ENCODE peak calls at places on chromosomes 4 and X, in six cellular contexts. K is HepG2, B is K562, J is endothelial cell of umbilical vein, V is GM12878, E is A549. F is an unnamed sample.

GRCh38 chr4:187271848-187272247 is 548.2 kb upstream of the FAT1 start:
- DNase-seq in K (no peak), B (no peak), J (no peak), V (no peak), E (no peak), F (no peak)

GRCh38 chrX:71366674-71367256 is 608 bp downstream of the TAF1 start:
- DNase-seq in K (no peak), B (peak; percentile 22), J (peak; percentile 40), V (no peak), E (peak; percentile 7), F (peak; percentile 60)

GRCh38 chr4:176307591-176307920 is 12.2 kb upstream of the SPCS3 start:
- DNase-seq in K (no peak), B (no peak), J (no peak), V (no peak), E (no peak), F (no peak)

GRCh38 chr4:1417522-1418390 is 11.5 kb upstream of the NKX1-1 start:
- DNase-seq in K (peak; percentile 29), B (no peak), J (no peak), V (no peak), E (no peak), F (no peak)

GRCh38 chr4:93182722-93183121 is 645.8 kb upstream of the ATOH1 start:
- DNase-seq in K (no peak), B (no peak), J (no peak), V (no peak), E (no peak), F (no peak)

GRCh38 chr4:113603926-113604325 is 157.6 kb downstream of the CAMK2D start:
- DNase-seq in K (no peak), B (no peak), J (peak; percentile 11), V (no peak), E (no peak), F (no peak)

GRCh38 chr4:140839396-140839795 is 83.2 kb upstream of the TBC1D9 start:
- DNase-seq in K (no peak), B (no peak), J (no peak), V (no peak), E (no peak), F (no peak)

GRCh38 chrX:37986893-37987292 is 19.5 kb upstream of the SYTL5 start:
- DNase-seq in K (peak; percentile 10), B (no peak), J (peak; percentile 1), V (no peak), E (no peak), F (no peak)

GRCh38 chr4:102761478-102761790 is 666 bp upstream of the MANBA start:
- DNase-seq in K (peak; percentile 17), B (no peak), J (no peak), V (no peak), E (no peak), F (no peak)

GRCh38 chr4:164572877-164573279 is 181.1 kb upstream of the SMIM31 start:
- DNase-seq in K (no peak), B (no peak), J (no peak), V (no peak), E (no peak), F (no peak)

GRCh38 chr4:73376962-73377361 is 27.1 kb upstream of the ALB start:
- DNase-seq in K (no peak), B (no peak), J (no peak), V (no peak), E (no peak), F (peak; percentile 12)

GRCh38 chr4:68375667-68376559 is 26.0 kb upstream of the YTHDC1 start:
- DNase-seq in K (peak; percentile 66), B (peak; percentile 9), J (peak; percentile 67), V (no peak), E (peak; percentile 46), F (peak; percentile 55)

GRCh38 chr4:19580090-19580489 is 671.6 kb upstream of the SLIT2 start:
- DNase-seq in K (no peak), B (no peak), J (no peak), V (no peak), E (no peak), F (no peak)

GRCh38 chr4:73520821-73521220 is 39.3 kb downstream of the AFM start:
- DNase-seq in K (no peak), B (no peak), J (no peak), V (no peak), E (no peak), F (peak; percentile 79)

GRCh38 chr4:70768301-70768948 is 46.7 kb downstream of the RUFY3 start:
- DNase-seq in K (no peak), B (no peak), J (peak; percentile 74), V (no peak), E (no peak), F (no peak)

GRCh38 chr4:142741995-142742394 is 104.1 kb downstream of the INPP4B start:
- DNase-seq in K (no peak), B (no peak), J (no peak), V (no peak), E (no peak), F (no peak)

GRCh38 chrX:109739625-109740024 is 6.6 kb upstream of the ACSL4 start:
- DNase-seq in K (no peak), B (no peak), J (no peak), V (no peak), E (no peak), F (no peak)

GRCh38 chrX:136395271-136395670 is 92.5 kb upstream of the BRS3 start:
- DNase-seq in K (no peak), B (no peak), J (no peak), V (no peak), E (no peak), F (no peak)

GRCh38 chr4:182593864-182594263 is 323.3 kb downstream of the DCTD start:
- DNase-seq in K (no peak), B (no peak), J (peak; percentile 95), V (no peak), E (no peak), F (no peak)

GRCh38 chr4:103498161-103499070 is 221.4 kb downstream of the TACR3 start:
- DNase-seq in K (no peak), B (no peak), J (peak; percentile 10), V (peak; percentile 12), E (no peak), F (no peak)

GRCh38 chrX:41067721-41068120 is 17.5 kb upstream of the USP9X start:
- DNase-seq in K (no peak), B (peak; percentile 8), J (no peak), V (no peak), E (no peak), F (no peak)

GRCh38 chrX:41066969-41067368 is 18.3 kb upstream of the USP9X start:
- DNase-seq in K (no peak), B (no peak), J (no peak), V (no peak), E (no peak), F (no peak)

GRCh38 chrX:41066391-41066790 is 18.9 kb upstream of the USP9X start:
- DNase-seq in K (no peak), B (no peak), J (no peak), V (no peak), E (no peak), F (no peak)

GRCh38 chrX:41064028-41064427 is 21.2 kb upstream of the USP9X start:
- DNase-seq in K (no peak), B (no peak), J (no peak), V (no peak), E (no peak), F (no peak)
- TF ChIP-seq MYC in K (no peak), B (no peak), J (no peak), V (no peak), E (no peak), F (no peak)

GRCh38 chr4:76210502-76210901 is 3.1 kb downstream of the SCARB2 start:
- DNase-seq in K (no peak), B (no peak), J (no peak), V (no peak), E (no peak), F (peak; percentile 16)

GRCh38 chr4:76212301-76212700 is 1.3 kb downstream of the SCARB2 start:
- DNase-seq in K (no peak), B (no peak), J (peak; percentile 34), V (no peak), E (no peak), F (no peak)

GRCh38 chr4:76213415-76214268 is at the start of gene SCARB2:
- DNase-seq in K (peak; percentile 61), B (peak; percentile 88), J (peak; percentile 90), V (no peak), E (peak; percentile 60), F (peak; percentile 83)

GRCh38 chr4:76212851-76213414 is 691 bp downstream of the SCARB2 start:
- DNase-seq in K (no peak), B (no peak), J (peak; percentile 45), V (no peak), E (peak; percentile 20), F (no peak)

GRCh38 chr4:76211769-76212168 is 1.9 kb downstream of the SCARB2 start:
- DNase-seq in K (no peak), B (no peak), J (no peak), V (no peak), E (no peak), F (no peak)
- H3K4me3 ChIP-seq in K (peak overlapping the region; percentile 76), B (no peak overlapping the region), J (no peak overlapping the region), V (peak overlapping the region; percentile 17), E (no peak overlapping the region), F (no peak overlapping the region)

GRCh38 chr4:84964995-84965557 is 1.4 kb downstream of the WDFY3 start:
- DNase-seq in K (no peak), B (no peak), J (no peak), V (no peak), E (no peak), F (no peak)

GRCh38 chr4:84968936-84969335 is 2.4 kb upstream of the WDFY3 start:
- DNase-seq in K (no peak), B (no peak), J (no peak), V (no peak), E (no peak), F (no peak)

GRCh38 chr4:84965558-84966381 is 720 bp downstream of the WDFY3 start:
- DNase-seq in K (peak; percentile 14), B (peak; percentile 67), J (peak; percentile 53), V (no peak), E (peak; percentile 27), F (peak; percentile 49)

GRCh38 chr4:84967292-84967651 is 782 bp upstream of the WDFY3 start:
- DNase-seq in K (no peak), B (no peak), J (peak; percentile 64), V (no peak), E (no peak), F (no peak)

DNA sequence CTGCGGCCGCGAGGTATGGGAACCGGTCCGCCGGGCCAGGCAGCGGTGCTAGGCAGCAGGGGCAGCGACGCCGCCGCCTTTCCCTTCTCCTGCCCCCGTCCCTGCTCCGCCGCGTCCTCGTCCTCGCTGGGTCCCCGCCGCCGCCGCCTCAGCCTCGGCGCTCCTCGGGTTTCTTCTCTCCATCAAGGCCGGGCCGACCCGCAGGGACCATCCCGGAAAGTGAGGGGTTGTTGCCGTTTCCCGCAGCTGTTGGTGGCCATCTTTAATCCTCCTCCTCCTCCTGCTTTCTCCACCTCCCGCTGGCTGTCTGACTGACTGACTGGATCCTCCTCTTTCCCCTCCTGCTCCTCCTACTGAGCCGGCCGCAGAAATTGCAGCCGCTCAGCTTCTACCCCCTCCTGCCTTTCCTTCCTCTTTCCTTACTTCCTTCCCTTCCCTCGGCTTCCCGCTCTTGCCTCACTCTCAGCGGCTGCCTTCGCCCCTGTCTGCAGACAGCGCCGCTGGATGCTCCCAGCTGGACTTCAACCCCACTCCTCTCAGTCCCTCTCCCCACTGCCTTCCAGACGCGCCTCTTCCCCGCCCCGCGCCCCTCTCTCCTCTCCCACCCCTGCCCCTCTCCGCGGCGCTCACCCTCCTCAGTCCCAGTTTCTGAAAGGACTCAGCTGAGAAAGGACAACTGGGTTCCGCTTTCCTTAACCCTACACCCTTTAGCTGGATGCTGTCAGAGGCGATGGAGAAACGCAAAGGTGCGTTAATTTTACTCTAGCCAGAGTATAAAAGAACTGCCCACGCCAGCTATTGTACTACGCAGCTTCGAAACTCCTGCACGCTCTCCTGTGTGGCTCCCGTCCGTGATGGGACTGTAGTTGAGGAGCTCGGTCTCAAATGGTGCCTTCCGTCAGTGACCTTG is at the start of gene WDFY3:
- DNase-seq in K (peak; percentile 58), B (peak; percentile 60), J (peak; percentile 85), V (no peak), E (peak; percentile 82), F (peak; percentile 89)
- TF ChIP-seq POLR2A in K (peak; percentile 66), B (peak; percentile 64), J (peak; percentile 88), V (no peak), E (peak; percentile 71), F (peak; percentile 27)

GRCh38 chr4:75698162-75698962 is 25.2 kb upstream of the G3BP2 start:
- DNase-seq in K (no peak), B (no peak), J (no peak), V (peak; percentile 66), E (no peak), F (peak; percentile 78)
- TF ChIP-seq MYC in K (no peak), B (no peak), J (no peak), V (no peak), E (no peak), F (no peak)

F was measured in NB4.